ENCODE peak calls at places on chromosomes 1 and 21, in five cellular contexts. D is H1; K is CD8-positive, alpha-beta T cell; A is tibial nerve; T is left lung. V is an unnamed sample. For H3K27me3, the result is how much of the 10 kb centered on the place peaks cover.

GRCh38 chr1:242524571-242525359 is at the start of gene PLD5:
- DNase-seq in D (peak), K (no peak), A (no peak), T (peak), V (no peak)

GRCh38 chr1:56968878-56969495 is 3.2 kb upstream of the C8B start:
- DNase-seq in D (no peak), K (no peak), A (no peak), T (no peak), V (no peak)

GRCh38 chr1:14603641-14604040 is 5.2 kb downstream of the KAZN start:
- DNase-seq in D (no peak), K (no peak), A (no peak), T (no peak), V (no peak)

GRCh38 chr1:190864013-190864610 is 386.4 kb upstream of the BRINP3 start:
- DNase-seq in D (no peak), K (no peak), A (no peak), T (no peak), V (no peak)

GRCh38 chr21:16587671-16588379 is 858.0 kb downstream of the USP25 start:
- DNase-seq in D (no peak), K (no peak), A (no peak), T (no peak), V (no peak)

GRCh38 chr1:105137543-105138444 is 1388.1 kb downstream of the AMY1C start:
- DNase-seq in D (peak), K (no peak), A (no peak), T (no peak), V (no peak)

GRCh38 chr1:31977361-31978131 is 36.1 kb upstream of the KHDRBS1 start:
- DNase-seq in D (peak), K (no peak), A (no peak), T (no peak), V (no peak)

GRCh38 chr1:34682452-34683223 is 72.2 kb upstream of the GJB5 start:
- DNase-seq in D (no peak), K (no peak), A (no peak), T (no peak), V (no peak)

GRCh38 chr1:41483960-41484844 is at the start of gene EDN2:
- DNase-seq in D (no peak), K (no peak), A (no peak), T (peak), V (no peak)

GRCh38 chr1:19435181-19435580 is 50.2 kb downstream of the CAPZB start:
- DNase-seq in D (no peak), K (no peak), A (no peak), T (no peak), V (no peak)

GRCh38 chr1:155022927-155023236 is 10.7 kb downstream of the DCST2 start:
- DNase-seq in D (no peak), K (no peak), A (no peak), T (no peak), V (no peak)

GRCh38 chr1:91900538-91900937 is 14.6 kb upstream of the TGFBR3 start:
- DNase-seq in D (no peak), K (no peak), A (no peak), T (no peak), V (no peak)

GRCh38 chr1:231951399-231951798 is 324.8 kb downstream of the DISC1 start:
- DNase-seq in D (no peak), K (no peak), A (no peak), T (no peak), V (no peak)

GRCh38 chr21:14603202-14603601 is 57.1 kb upstream of the SAMSN1 start:
- DNase-seq in D (no peak), K (no peak), A (no peak), T (no peak), V (no peak)

GRCh38 chr1:77706321-77706720 is 23.9 kb upstream of the ZZZ3 start:
- DNase-seq in D (no peak), K (no peak), A (no peak), T (no peak), V (no peak)

GRCh38 chr1:110513511-110513910 is 5.5 kb downstream of the KCNA10 start:
- DNase-seq in D (peak), K (no peak), A (no peak), T (no peak), V (no peak)

GRCh38 chr1:48236716-48237470 is 14.4 kb downstream of the SLC5A9 start:
- DNase-seq in D (no peak), K (no peak), A (no peak), T (no peak), V (no peak)

DNA sequence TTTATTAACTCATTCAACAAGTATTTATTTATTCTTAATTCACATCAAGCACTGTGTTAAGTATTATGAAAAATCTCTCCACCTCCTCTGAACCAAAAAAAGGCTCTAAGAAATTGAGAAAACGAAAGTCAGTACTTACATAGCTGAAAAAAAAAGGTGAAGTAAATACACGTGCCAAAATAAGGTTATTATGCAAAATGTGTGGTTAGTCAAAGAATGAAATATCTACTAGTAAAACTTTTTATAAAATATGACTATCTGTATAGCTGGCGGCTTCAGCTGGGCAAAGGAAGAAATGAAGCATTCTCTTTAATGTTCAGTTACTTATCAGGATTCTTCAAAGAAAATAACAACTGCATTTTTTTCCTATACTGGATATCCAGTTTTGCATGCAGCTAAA is 35.5 kb upstream of the ASPM start:
- DNase-seq in D (no peak), K (no peak), A (no peak), T (no peak), V (no peak)
- H3K27ac ChIP-seq in D (no peak), K (no peak), A (no peak), T (no peak), V (no peak)

GRCh38 chr1:237492359-237492758 is 398.4 kb downstream of the ZP4 start:
- DNase-seq in D (no peak), K (no peak), A (no peak), T (no peak), V (no peak)
- TF ChIP-seq CTCF in D (peak), K (no peak), A (no peak), T (no peak), V (no peak)

GRCh38 chr21:34320006-34320405 is 43.8 kb upstream of the KCNE2 start:
- DNase-seq in D (no peak), K (no peak), A (no peak), T (no peak), V (no peak)
- H3K27me3 ChIP-seq in D (under half), K (under half), A (under half), T (under half), V (under half)

GRCh38 chr1:156658496-156658895 is 16.6 kb downstream of the BCAN start:
- DNase-seq in D (no peak), K (no peak), A (no peak), T (no peak), V (no peak)
- H3K27ac ChIP-seq in D (no peak), K (no peak), A (no peak), T (no peak), V (no peak)

V was measured in CD4-positive, alpha-beta T cell.